ENCODE peak calls at places on chromosomes 11 and 22, in seven cellular contexts. One of them, this sample, is unnamed.

GRCh38 chr11:111469200-111469599 is 43.0 kb downstream of the BTG4 start:
- DNase-seq in glutamatergic neuron: no peak
- DNase-seq in stimulated activated CD4-positive, alpha-beta T cell treated with anti-CD3 and anti-CD28 coated beads, Interleukin-4, amount 100 ng/mL, for 24 hours: no peak
- DNase-seq in Calu3: no peak
- DNase-seq in GM19239: no peak
- DNase-seq in activated naive CD8-positive, alpha-beta T cell treated with anti-CD3 and anti-CD28 coated beads, Interleukin-2, amount 10 ng/mL, durations not matched to agents 7 days and 5 days: no peak
- DNase-seq in substantia nigra: no peak
- DNase-seq in this sample: no peak

GRCh38 chr11:69630009-69630870 is 10.7 kb upstream of the CCND1 start:
- DNase-seq in glutamatergic neuron: no peak
- DNase-seq in stimulated activated CD4-positive, alpha-beta T cell treated with anti-CD3 and anti-CD28 coated beads, Interleukin-4, amount 100 ng/mL, for 24 hours: no peak
- DNase-seq in Calu3: no peak
- DNase-seq in GM19239: no peak
- DNase-seq in activated naive CD8-positive, alpha-beta T cell treated with anti-CD3 and anti-CD28 coated beads, Interleukin-2, amount 10 ng/mL, durations not matched to agents 7 days and 5 days: no peak
- DNase-seq in substantia nigra: no peak
- DNase-seq in this sample: no peak

GRCh38 chr11:33830903-33831648 is 56.8 kb upstream of the FBXO3 start:
- DNase-seq in glutamatergic neuron: no peak
- DNase-seq in stimulated activated CD4-positive, alpha-beta T cell treated with anti-CD3 and anti-CD28 coated beads, Interleukin-4, amount 100 ng/mL, for 24 hours: no peak
- DNase-seq in Calu3: no peak
- DNase-seq in GM19239: no peak
- DNase-seq in activated naive CD8-positive, alpha-beta T cell treated with anti-CD3 and anti-CD28 coated beads, Interleukin-2, amount 10 ng/mL, durations not matched to agents 7 days and 5 days: no peak
- DNase-seq in substantia nigra: no peak
- DNase-seq in this sample: no peak

GRCh38 chr22:17217179-17217578 is 2.1 kb downstream of the ADA2 start:
- DNase-seq in glutamatergic neuron: no peak
- DNase-seq in stimulated activated CD4-positive, alpha-beta T cell treated with anti-CD3 and anti-CD28 coated beads, Interleukin-4, amount 100 ng/mL, for 24 hours: peak
- DNase-seq in Calu3: no peak
- DNase-seq in GM19239: no peak
- DNase-seq in activated naive CD8-positive, alpha-beta T cell treated with anti-CD3 and anti-CD28 coated beads, Interleukin-2, amount 10 ng/mL, durations not matched to agents 7 days and 5 days: no peak
- DNase-seq in substantia nigra: no peak
- DNase-seq in this sample: no peak

GRCh38 chr11:94650756-94651155 is 83.6 kb downstream of the PIWIL4 start:
- DNase-seq in glutamatergic neuron: no peak
- DNase-seq in stimulated activated CD4-positive, alpha-beta T cell treated with anti-CD3 and anti-CD28 coated beads, Interleukin-4, amount 100 ng/mL, for 24 hours: no peak
- DNase-seq in Calu3: no peak
- DNase-seq in GM19239: no peak
- DNase-seq in activated naive CD8-positive, alpha-beta T cell treated with anti-CD3 and anti-CD28 coated beads, Interleukin-2, amount 10 ng/mL, durations not matched to agents 7 days and 5 days: no peak
- DNase-seq in substantia nigra: no peak
- DNase-seq in this sample: no peak

GRCh38 chr11:93054881-93055280 is 85.4 kb downstream of the MTNR1B start:
- DNase-seq in glutamatergic neuron: no peak
- DNase-seq in stimulated activated CD4-positive, alpha-beta T cell treated with anti-CD3 and anti-CD28 coated beads, Interleukin-4, amount 100 ng/mL, for 24 hours: peak
- DNase-seq in Calu3: peak
- DNase-seq in GM19239: no peak
- DNase-seq in activated naive CD8-positive, alpha-beta T cell treated with anti-CD3 and anti-CD28 coated beads, Interleukin-2, amount 10 ng/mL, durations not matched to agents 7 days and 5 days: no peak
- DNase-seq in substantia nigra: no peak
- DNase-seq in this sample: no peak

GRCh38 chr11:75428301-75428724 is 4.7 kb downstream of the KLHL35 start:
- DNase-seq in glutamatergic neuron: no peak
- DNase-seq in stimulated activated CD4-positive, alpha-beta T cell treated with anti-CD3 and anti-CD28 coated beads, Interleukin-4, amount 100 ng/mL, for 24 hours: peak
- DNase-seq in Calu3: peak
- DNase-seq in GM19239: peak
- DNase-seq in activated naive CD8-positive, alpha-beta T cell treated with anti-CD3 and anti-CD28 coated beads, Interleukin-2, amount 10 ng/mL, durations not matched to agents 7 days and 5 days: peak
- DNase-seq in substantia nigra: peak
- DNase-seq in this sample: peak

GRCh38 chr22:25564979-25565677 is 653 bp downstream of the GRK3 start:
- DNase-seq in glutamatergic neuron: peak
- DNase-seq in stimulated activated CD4-positive, alpha-beta T cell treated with anti-CD3 and anti-CD28 coated beads, Interleukin-4, amount 100 ng/mL, for 24 hours: peak
- DNase-seq in Calu3: peak
- DNase-seq in GM19239: no peak
- DNase-seq in activated naive CD8-positive, alpha-beta T cell treated with anti-CD3 and anti-CD28 coated beads, Interleukin-2, amount 10 ng/mL, durations not matched to agents 7 days and 5 days: peak
- DNase-seq in substantia nigra: peak
- DNase-seq in this sample: no peak

GRCh38 chr11:69516526-69516925 is 35.1 kb downstream of the LINC01488 start:
- DNase-seq in glutamatergic neuron: no peak
- DNase-seq in stimulated activated CD4-positive, alpha-beta T cell treated with anti-CD3 and anti-CD28 coated beads, Interleukin-4, amount 100 ng/mL, for 24 hours: no peak
- DNase-seq in Calu3: no peak
- DNase-seq in GM19239: no peak
- DNase-seq in activated naive CD8-positive, alpha-beta T cell treated with anti-CD3 and anti-CD28 coated beads, Interleukin-2, amount 10 ng/mL, durations not matched to agents 7 days and 5 days: no peak
- DNase-seq in substantia nigra: no peak
- DNase-seq in this sample: no peak

This sample was measured in anterior cingulate cortex.